ENCODE peak calls at places on chromosome 14, in four cellular contexts. One of them, this sample, is unnamed.
A peak's percentile ranks its signal among the peaks of the same experiment; 100 is the strongest.

GRCh38 chr14:52266179-52266578 is 1.3 kb upstream of the PTGDR start:
- DNase-seq in GM12878: no peak
- DNase-seq in K562: no peak
- DNase-seq in HCT116: no peak
- DNase-seq in this sample: no peak

GRCh38 chr14:40436551-40436950 is 1004.3 kb upstream of the FBXO33 start:
- DNase-seq in GM12878: no peak
- DNase-seq in K562: no peak
- DNase-seq in HCT116: no peak
- DNase-seq in this sample: no peak

GRCh38 chr14:81143793-81144192 is 77.0 kb downstream of the GTF2A1 start:
- DNase-seq in HCT116: no peak
- DNase-seq in K562: no peak
- DNase-seq in GM12878: no peak
- DNase-seq in this sample: no peak

GRCh38 chr14:44370727-44371126 is 136.4 kb downstream of the FSCB start:
- DNase-seq in GM12878: no peak
- DNase-seq in HCT116: no peak
- DNase-seq in K562: no peak
- DNase-seq in this sample: no peak

GRCh38 chr14:100440207-100440631 is 117.1 kb downstream of the SLC25A47 start:
- DNase-seq in K562: peak; percentile 62
- DNase-seq in GM12878: no peak
- DNase-seq in HCT116: no peak
- DNase-seq in this sample: peak; percentile 31

GRCh38 chr14:32934891-32935633 is 3.6 kb upstream of the NPAS3 start:
- DNase-seq in GM12878: no peak
- DNase-seq in K562: no peak
- DNase-seq in HCT116: no peak
- DNase-seq in this sample: peak; percentile 62

GRCh38 chr14:76812093-76812421 is 625 bp downstream of the ANGEL1 start:
- DNase-seq in GM12878: no peak
- DNase-seq in HCT116: no peak
- DNase-seq in K562: no peak
- DNase-seq in this sample: no peak

GRCh38 chr14:103520657-103521437 is 1.8 kb downstream of the CKB start:
- DNase-seq in K562: peak; percentile 76
- DNase-seq in GM12878: no peak
- DNase-seq in HCT116: peak; percentile 53
- DNase-seq in this sample: no peak

GRCh38 chr14:37903561-37904191 is 304.0 kb upstream of the SSTR1 start:
- DNase-seq in GM12878: no peak
- DNase-seq in HCT116: peak; percentile 28
- DNase-seq in K562: peak; percentile 25
- DNase-seq in this sample: no peak

GRCh38 chr14:100371773-100372172 is 48.6 kb downstream of the SLC25A47 start:
- DNase-seq in GM12878: no peak
- DNase-seq in HCT116: no peak
- DNase-seq in K562: no peak
- DNase-seq in this sample: no peak

DNA sequence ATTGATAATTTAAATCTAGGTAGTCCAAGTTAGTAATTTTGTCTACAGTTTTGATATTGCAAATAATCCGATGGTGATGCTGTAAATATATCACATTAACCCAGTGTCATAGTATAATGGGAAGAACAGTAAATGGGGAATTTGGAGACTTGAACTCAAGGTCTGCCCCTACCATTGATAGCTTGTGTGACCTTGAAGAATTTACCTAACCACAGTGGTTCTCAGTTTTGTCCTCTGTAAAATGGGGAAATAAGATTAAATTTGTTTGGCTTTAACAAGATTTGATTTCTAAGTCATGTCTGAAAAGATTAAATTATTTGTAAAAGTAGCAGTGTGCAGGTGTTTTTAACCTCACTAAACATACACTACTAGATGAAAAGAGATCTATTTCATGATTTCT is 100.9 kb downstream of the UNC79 start:
- DNase-seq in K562: no peak
- DNase-seq in HCT116: no peak
- DNase-seq in GM12878: no peak
- DNase-seq in this sample: no peak
- TF ChIP-seq EGR1 in K562: no peak
- TF ChIP-seq EGR1 in HCT116: no peak
- TF ChIP-seq EGR1 in GM12878: no peak
- TF ChIP-seq EGR1 in this sample: no peak

DNA sequence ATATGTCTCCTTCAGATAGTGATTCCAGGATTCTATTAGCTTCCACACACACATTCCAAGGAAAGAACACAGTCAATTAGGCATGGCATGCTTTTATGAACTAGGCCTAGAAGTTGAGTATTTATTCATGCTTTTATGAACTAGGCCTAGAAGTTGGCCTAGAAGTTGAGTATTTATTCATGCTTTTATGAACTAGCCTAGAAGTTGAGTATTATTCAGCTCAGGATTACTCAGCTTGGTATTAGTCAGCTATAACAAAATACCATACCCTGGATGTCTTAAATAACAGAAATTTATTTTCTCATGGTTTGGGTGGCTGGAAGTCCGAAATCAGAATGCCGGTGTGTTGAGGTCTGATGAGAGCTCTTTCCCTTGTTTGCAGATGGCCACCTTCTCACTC is 442.7 kb upstream of the FLRT2 start:
- DNase-seq in HCT116: no peak
- DNase-seq in GM12878: no peak
- DNase-seq in K562: no peak
- DNase-seq in this sample: no peak
- TF ChIP-seq EGR1 in HCT116: no peak
- TF ChIP-seq EGR1 in GM12878: no peak
- TF ChIP-seq EGR1 in K562: no peak
- TF ChIP-seq EGR1 in this sample: no peak

DNA sequence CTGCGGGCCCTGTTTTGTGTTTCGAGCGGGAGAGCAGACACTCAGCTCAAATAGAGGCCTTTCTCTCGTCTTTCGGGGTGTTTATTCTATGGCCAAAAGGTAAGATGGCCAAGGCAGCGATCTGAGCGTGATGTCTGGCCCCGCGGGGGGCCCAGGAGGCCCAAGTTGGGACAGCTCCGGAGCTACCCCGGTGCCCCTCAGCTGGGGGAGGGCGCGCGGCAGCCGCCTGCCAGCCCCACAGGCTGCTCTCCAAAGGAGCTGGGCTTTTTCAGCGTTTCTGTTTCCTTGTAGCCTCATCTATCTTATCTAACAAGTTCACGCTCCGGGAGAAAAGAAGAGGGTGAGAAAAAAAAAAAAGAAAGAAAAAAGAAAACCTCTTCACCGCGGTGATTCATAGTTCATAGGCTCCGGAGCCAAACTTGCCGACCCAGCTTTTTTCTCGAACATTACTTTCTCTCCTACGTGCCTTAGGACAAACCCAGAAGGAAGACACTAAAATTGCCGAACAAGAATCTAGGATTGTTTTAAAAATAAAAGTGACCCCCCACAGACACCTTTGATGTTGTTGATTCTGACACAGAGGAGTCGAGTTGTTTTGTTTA is 7.4 kb upstream of the FOXG1 start:
- DNase-seq in HCT116: no peak
- DNase-seq in K562: no peak
- DNase-seq in GM12878: no peak
- DNase-seq in this sample: no peak
- TF ChIP-seq EGR1 in HCT116: no peak
- TF ChIP-seq EGR1 in K562: no peak
- TF ChIP-seq EGR1 in GM12878: no peak
- TF ChIP-seq EGR1 in this sample: no peak

GRCh38 chr14:22926316-22926715 is 2.9 kb downstream of the PRMT5 start:
- DNase-seq in HCT116: no peak
- DNase-seq in K562: no peak
- DNase-seq in GM12878: no peak
- DNase-seq in this sample: no peak
- TF ChIP-seq EGR1 in HCT116: no peak
- TF ChIP-seq EGR1 in K562: no peak
- TF ChIP-seq EGR1 in GM12878: no peak
- TF ChIP-seq EGR1 in this sample: no peak

DNA sequence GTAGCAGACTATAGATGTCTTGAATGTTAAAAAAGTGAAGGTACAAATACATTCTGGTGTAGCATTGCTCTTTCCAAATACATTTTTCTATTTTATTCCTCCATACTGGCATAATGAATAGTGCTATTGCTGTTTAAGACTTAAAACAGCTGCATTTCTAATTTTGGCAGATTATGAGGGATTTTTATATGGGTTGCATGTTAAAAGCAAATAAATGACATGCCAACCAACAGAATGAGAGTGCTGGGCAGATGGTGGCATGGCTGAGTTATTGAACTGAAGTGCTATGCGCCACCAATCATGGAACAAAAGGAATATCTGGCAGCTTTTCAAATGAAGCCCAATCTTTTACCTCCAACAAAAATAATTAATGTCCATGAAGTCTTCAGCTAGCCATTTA is 215.1 kb downstream of the PRKD1 start:
- DNase-seq in HCT116: no peak
- DNase-seq in GM12878: no peak
- DNase-seq in K562: no peak
- DNase-seq in this sample: no peak
- TF ChIP-seq EGR1 in HCT116: no peak
- TF ChIP-seq EGR1 in GM12878: no peak
- TF ChIP-seq EGR1 in K562: no peak
- TF ChIP-seq EGR1 in this sample: no peak

GRCh38 chr14:65228436-65228835 is 126.1 kb upstream of the MAX start:
- DNase-seq in GM12878: peak; percentile 92
- DNase-seq in K562: no peak
- DNase-seq in HCT116: no peak
- DNase-seq in this sample: no peak

GRCh38 chr14:65228956-65229355 is 126.6 kb upstream of the MAX start:
- DNase-seq in GM12878: no peak
- DNase-seq in HCT116: no peak
- DNase-seq in K562: no peak
- DNase-seq in this sample: no peak

GRCh38 chr14:65230287-65230728 is 128.0 kb upstream of the MAX start:
- DNase-seq in HCT116: no peak
- DNase-seq in GM12878: no peak
- DNase-seq in K562: peak; percentile 17
- DNase-seq in this sample: no peak

GRCh38 chr14:65231286-65231980 is 129.1 kb upstream of the MAX start:
- DNase-seq in K562: no peak
- DNase-seq in GM12878: no peak
- DNase-seq in HCT116: no peak
- DNase-seq in this sample: no peak

DNA sequence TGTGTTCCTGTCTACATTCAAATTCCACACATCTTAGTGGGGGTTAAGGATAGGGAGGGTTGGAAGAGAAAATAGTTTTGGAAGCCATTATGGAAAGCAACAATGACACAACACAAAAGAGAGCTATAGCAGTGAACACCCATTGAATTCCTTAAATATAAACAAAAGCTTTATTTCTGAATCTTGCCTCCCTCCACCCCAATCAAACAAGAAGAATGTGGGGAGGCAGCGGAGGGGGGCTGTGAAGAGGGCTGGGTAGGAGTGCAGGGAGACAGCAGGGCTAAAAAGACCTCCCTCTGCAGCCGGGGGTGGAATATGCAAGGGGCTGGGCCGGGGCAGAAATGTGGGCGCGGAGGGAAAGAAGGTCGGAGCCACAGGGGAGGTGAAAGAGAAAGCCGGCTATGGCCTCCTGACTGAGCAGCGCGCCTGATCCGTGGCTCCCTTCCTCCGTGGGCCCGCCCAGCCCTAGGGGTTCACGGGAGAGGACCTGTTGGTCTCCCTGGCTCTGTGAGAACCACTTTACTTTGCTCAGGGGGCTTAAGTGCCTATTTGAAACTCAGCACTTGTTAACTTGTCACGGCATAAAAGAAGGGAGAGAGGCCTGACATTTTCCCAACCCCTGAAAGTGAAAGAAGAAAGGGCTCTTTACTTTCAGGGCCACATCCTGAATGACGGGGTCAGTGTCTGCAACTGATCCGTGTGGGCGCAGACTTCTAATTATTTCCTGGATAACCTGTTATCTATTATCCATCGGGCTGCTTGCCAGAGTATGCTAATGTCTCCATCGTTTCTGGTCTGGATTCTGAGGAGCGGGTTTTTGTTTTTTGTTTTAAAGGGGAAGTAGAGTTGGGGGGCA is 127.3 kb upstream of the MAX start:
- DNase-seq in GM12878: no peak
- DNase-seq in HCT116: no peak
- DNase-seq in K562: peak; percentile 23
- DNase-seq in this sample: no peak
- TF ChIP-seq EGR1 in GM12878: no peak
- TF ChIP-seq EGR1 in HCT116: peak; percentile 45
- TF ChIP-seq EGR1 in K562: no peak
- TF ChIP-seq EGR1 in this sample: peak; percentile 14

DNA sequence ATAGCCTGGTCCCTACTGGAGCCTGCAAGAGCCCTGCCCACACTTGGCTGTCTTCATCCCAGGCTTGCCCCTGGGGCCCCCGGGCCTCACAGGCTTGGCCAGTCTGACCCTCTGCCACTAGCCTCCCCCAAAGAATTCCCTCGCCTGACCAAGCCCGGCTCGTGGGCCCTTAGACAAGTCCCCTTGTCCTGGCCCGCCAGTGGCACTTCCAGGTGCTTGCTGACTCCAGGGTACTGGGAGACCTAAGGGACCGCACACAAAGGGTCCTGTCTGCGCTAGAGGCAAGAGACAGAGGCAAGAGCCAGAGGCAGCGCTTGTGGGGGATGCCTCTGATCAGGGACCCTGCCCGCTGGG is 5.0 kb downstream of the BTBD6 start:
- DNase-seq in GM12878: no peak
- DNase-seq in K562: no peak
- DNase-seq in HCT116: no peak
- DNase-seq in this sample: no peak
- TF ChIP-seq EGR1 in GM12878: no peak
- TF ChIP-seq EGR1 in K562: no peak
- TF ChIP-seq EGR1 in HCT116: no peak
- TF ChIP-seq EGR1 in this sample: no peak

This sample was measured in H1.